ENCODE peak calls at places on chromosome 22, in eight cellular contexts. W is colonic mucosa, Q is aorta, F is A549, X is AG04450, P is ovary, C is heart right ventricle, H is MG63. L is an unnamed sample.

GRCh38 chr22:29385748-29386147 is 2.6 kb downstream of the AP1B1 start:
- DNase-seq in W (no peak), X (no peak), F (no peak), Q (no peak), C (no peak), H (no peak), P (no peak), L (no peak)

GRCh38 chr22:23591203-23591791 is 11.2 kb upstream of the IGLL1 start:
- DNase-seq in C (peak; percentile 59), P (peak; percentile 95), H (peak; percentile 30), X (peak; percentile 20), Q (peak; percentile 81), F (peak; percentile 62), W (peak; percentile 55), L (peak; percentile 65)

GRCh38 chr22:50621491-50621880 is 6.5 kb downstream of the ARSA start:
- DNase-seq in H (no peak), W (no peak), X (no peak), F (no peak), Q (no peak), P (no peak), C (no peak), L (peak; percentile 18)

GRCh38 chr22:17767236-17768065 is 6.8 kb downstream of the BID start:
- DNase-seq in F (no peak), W (no peak), X (no peak), C (no peak), P (no peak), H (no peak), Q (no peak), L (no peak)

GRCh38 chr22:23767673-23768548 is at the start of gene CHCHD10:
- DNase-seq in P (peak; percentile 84), F (peak; percentile 77), H (peak; percentile 35), Q (peak; percentile 95), C (peak; percentile 89), X (no peak), W (peak; percentile 90), L (peak; percentile 94)

GRCh38 chr22:43643362-43643761 is 168.7 kb downstream of the EFCAB6 start:
- DNase-seq in H (no peak), W (no peak), Q (no peak), C (no peak), P (no peak), X (no peak), F (no peak), L (no peak)

GRCh38 chr22:21984793-21985192 is 2.2 kb upstream of the TOP3B start:
- DNase-seq in P (no peak), H (peak; percentile 27), C (no peak), Q (no peak), W (no peak), X (no peak), F (peak; percentile 58), L (peak; percentile 29)

GRCh38 chr22:42091446-42091764 is 833 bp upstream of the NDUFA6 start:
- DNase-seq in W (no peak), Q (no peak), C (no peak), F (no peak), X (no peak), H (no peak), P (no peak), L (no peak)

GRCh38 chr22:24423519-24424000 is 3.8 kb upstream of the ADORA2A start:
- DNase-seq in H (peak; percentile 34), P (peak; percentile 63), X (no peak), Q (peak; percentile 91), W (peak; percentile 60), C (peak; percentile 75), F (peak; percentile 21), L (no peak)

GRCh38 chr22:16958475-16958874 is 49.5 kb downstream of the GAB4 start:
- DNase-seq in P (no peak), F (no peak), C (no peak), W (no peak), Q (no peak), X (no peak), H (no peak), L (no peak)

DNA sequence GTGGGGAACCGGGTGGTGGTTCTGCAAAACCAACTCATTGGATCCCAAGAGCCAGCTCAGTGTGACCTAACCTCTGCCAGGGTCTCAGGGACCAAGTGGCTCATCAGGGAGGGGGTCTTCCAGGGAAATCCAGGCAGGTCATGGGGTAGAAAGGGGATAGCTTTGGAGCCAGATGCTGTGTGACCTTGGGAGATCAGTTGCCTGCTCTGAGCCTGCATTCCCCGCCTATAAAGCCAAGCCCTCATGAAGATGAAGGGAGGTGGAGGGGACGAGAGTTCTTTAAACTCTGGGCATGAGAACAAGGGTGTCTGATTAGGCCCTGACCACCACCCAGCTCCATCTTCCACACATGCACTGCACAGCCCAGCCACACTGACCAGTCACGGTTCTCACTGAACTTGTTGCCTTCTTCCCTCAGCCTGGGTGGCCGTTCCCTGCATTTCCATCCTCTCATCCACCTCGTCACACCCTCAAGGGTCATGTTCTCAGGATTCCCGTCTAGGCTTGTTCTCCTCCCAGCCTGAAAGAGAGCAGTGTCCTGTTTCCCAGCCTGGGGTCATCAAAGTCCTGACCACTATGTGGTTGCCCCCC is 475.5 kb downstream of the TBC1D22A start:
- DNase-seq in X (no peak), H (no peak), Q (no peak), C (no peak), W (no peak), P (no peak), F (no peak), L (no peak)
- H3K9me3 ChIP-seq in X (peaks cover 11% of the 10 kb centered on the region), H (peaks cover 5% of the 10 kb centered on the region), Q (no peaks in the 10 kb centered on the region), C (peaks cover 22% of the 10 kb centered on the region), W (no peaks in the 10 kb centered on the region), P (peaks cover 7% of the 10 kb centered on the region), F (no peaks in the 10 kb centered on the region), L (peaks cover 45% of the 10 kb centered on the region)

DNA sequence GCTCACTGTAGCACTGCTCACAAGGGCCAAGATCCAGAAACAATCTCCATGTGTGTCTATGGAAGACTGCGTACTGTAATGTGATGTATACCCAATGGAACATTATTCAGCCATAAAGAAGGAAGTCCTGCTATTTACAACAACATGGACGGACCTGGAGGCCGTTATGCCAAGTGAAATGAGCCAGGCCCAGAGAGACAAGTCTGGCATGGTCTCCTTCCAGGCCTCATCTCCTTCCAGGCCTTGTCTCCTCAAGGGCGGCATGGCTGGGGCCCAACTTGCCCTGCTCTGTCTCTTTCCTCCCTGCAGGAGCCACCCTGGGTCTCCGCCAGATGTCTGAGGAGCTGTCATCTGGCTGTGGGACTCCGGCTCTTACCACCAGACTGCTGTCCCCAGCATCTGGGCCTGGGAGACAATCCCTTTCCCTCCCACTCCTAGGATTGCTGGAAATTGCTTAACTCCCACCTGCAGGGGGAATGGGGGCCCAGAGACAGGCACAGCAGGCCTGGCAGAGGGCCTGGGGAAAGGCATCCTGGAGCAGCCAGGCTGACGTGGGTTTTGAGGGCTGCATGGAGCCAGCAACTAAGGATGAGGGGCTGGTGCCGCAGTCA is 1326.6 kb downstream of the TBC1D22A start:
- DNase-seq in X (no peak), P (no peak), C (no peak), W (no peak), Q (no peak), H (peak; percentile 19), F (no peak), L (no peak)
- H3K9me3 ChIP-seq in X (peaks cover 67% of the 10 kb centered on the region), P (no peaks in the 10 kb centered on the region), C (no peaks in the 10 kb centered on the region), W (no peaks in the 10 kb centered on the region), Q (no peaks in the 10 kb centered on the region), H (no peaks in the 10 kb centered on the region), F (no peaks in the 10 kb centered on the region), L (no peaks in the 10 kb centered on the region)

DNA sequence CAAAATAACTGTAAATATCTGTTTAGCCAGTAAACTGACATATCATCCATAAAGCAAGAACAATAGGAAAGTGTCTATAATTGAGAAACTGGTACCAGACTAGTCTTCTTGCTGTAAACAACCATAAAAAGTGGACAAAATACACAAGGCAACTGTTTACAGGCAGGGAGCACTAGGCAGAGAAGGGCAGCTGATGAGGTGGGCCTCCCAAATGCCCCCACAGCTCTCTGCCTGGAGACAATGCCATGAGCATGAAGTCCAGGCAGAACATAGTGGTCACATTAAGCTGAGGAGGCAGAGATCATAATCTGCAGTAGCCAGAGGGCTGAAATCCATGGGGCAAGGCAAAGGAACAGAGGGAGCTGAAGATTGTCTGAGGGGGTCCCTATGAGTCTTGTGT is 30.7 kb downstream of the TBX1 start:
- DNase-seq in H (no peak), W (no peak), F (no peak), C (no peak), X (no peak), Q (no peak), P (no peak), L (no peak)
- H3K9me3 ChIP-seq in H (no peaks in the 10 kb centered on the region), W (no peaks in the 10 kb centered on the region), F (no peaks in the 10 kb centered on the region), C (peaks cover 16% of the 10 kb centered on the region), X (peaks cover 29% of the 10 kb centered on the region), Q (peaks cover 3% of the 10 kb centered on the region), P (no peaks in the 10 kb centered on the region), L (peaks cover 3% of the 10 kb centered on the region)

DNA sequence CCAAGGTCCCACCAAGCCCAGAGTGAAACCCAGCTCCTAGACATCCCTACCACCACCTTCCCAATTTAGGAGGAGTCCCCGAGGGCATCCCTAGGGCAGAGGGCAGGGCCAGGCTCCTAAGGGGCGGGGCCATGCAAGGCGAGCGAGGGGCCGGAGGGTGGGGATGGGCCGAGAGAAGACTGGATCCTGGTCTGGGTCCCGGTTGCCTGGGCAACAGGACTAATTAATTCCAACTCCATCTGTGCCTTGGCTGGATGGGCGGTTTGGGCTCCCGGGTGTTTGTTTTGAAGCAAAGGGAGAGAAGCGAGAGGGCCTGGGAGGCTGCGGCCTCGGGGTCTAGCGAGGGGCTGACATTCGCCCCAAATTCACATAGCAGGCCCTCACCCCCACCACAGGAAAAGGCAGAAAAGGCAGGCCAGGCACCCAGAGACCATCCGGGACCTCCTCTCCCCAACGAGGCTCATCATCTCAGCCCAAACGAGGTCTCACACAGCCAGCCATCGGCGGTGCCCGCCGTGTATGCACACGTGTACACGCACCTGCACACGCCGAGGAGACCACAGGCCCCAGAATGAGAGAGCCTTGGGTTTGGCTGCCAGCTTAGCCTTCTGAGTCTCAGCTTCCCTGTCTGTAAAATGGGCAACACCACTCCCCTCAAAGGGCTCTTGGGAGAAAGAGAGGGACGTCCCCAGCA is 23.9 kb downstream of the ELFN2 start:
- DNase-seq in H (no peak), Q (no peak), F (no peak), X (no peak), C (no peak), P (no peak), W (no peak), L (no peak)
- H3K9me3 ChIP-seq in H (no peaks in the 10 kb centered on the region), Q (no peaks in the 10 kb centered on the region), F (no peaks in the 10 kb centered on the region), X (no peaks in the 10 kb centered on the region), C (no peaks in the 10 kb centered on the region), P (no peaks in the 10 kb centered on the region), W (no peaks in the 10 kb centered on the region), L (no peaks in the 10 kb centered on the region)

GRCh38 chr22:48871176-48871840 is 956.4 kb downstream of the BRD1 start:
- DNase-seq in H (no peak), F (no peak), P (no peak), Q (peak; percentile 51), C (no peak), W (no peak), X (no peak), L (no peak)
- H3K9me3 ChIP-seq in H (no peaks in the 10 kb centered on the region), F (no peaks in the 10 kb centered on the region), P (no peaks in the 10 kb centered on the region), Q (no peaks in the 10 kb centered on the region), C (peaks cover 5% of the 10 kb centered on the region), W (no peaks in the 10 kb centered on the region), X (peaks cover 75% of the 10 kb centered on the region), L (no peaks in the 10 kb centered on the region)

DNA sequence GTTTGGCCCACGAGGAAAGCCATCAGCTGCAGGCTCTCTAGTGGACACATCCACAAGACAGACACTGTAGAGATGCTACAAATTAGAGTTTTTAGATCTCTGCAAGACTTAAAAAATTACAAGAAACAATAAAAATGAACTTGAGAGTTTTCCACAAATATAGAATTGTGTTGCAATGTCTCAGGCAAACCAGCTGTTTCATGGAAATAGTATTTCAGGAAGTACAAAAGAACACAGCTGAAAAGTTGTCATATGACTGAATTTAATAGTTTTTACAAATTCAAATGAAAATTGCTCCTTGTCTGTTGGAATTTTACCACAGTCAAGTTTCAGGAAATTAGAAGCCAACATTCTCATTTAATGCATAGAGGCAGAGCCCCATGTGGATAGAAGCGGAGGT is 184.5 kb upstream of the PITPNB start:
- DNase-seq in C (no peak), X (no peak), Q (no peak), H (no peak), P (no peak), W (no peak), F (no peak), L (no peak)
- H3K9me3 ChIP-seq in C (no peaks in the 10 kb centered on the region), X (no peaks in the 10 kb centered on the region), Q (no peaks in the 10 kb centered on the region), H (no peaks in the 10 kb centered on the region), P (no peaks in the 10 kb centered on the region), W (no peaks in the 10 kb centered on the region), F (no peaks in the 10 kb centered on the region), L (no peaks in the 10 kb centered on the region)